ENCODE peak calls at places on chromosomes 7 and 10, in seven cellular contexts. A is heart left ventricle, W is NCI-H2081, X is endothelial cell, U is GDM1, N is fibroblast of mammary gland, H is body of pancreas. F is an unnamed sample.

GRCh38 chr10:67262675-67263074 is 336.8 kb downstream of the LRRTM3 start:
- DNase-seq in A (no peak), W (no peak), X (no peak), U (no peak), N (no peak), H (no peak), F (no peak)

GRCh38 chr7:148527717-148528168 is 62.8 kb upstream of the C7orf33 start:
- DNase-seq in A (peak), W (peak), X (peak), U (peak), N (peak), H (peak), F (peak)

GRCh38 chr10:17206210-17206709 is 4.8 kb upstream of the TRDMT1 start:
- DNase-seq in A (no peak), W (no peak), X (no peak), U (peak), N (peak), H (no peak), F (no peak)

GRCh38 chr7:102432476-102433318 is 678 bp upstream of the ORAI2 start:
- DNase-seq in A (no peak), W (no peak), X (no peak), U (no peak), N (no peak), H (no peak), F (no peak)

GRCh38 chr10:6518791-6519430 is 61.2 kb downstream of the PRKCQ start:
- DNase-seq in A (no peak), W (no peak), X (no peak), U (no peak), N (no peak), H (no peak), F (no peak)

GRCh38 chr10:72089618-72090017 is 1.3 kb upstream of the SPOCK2 start:
- DNase-seq in A (no peak), W (no peak), X (no peak), U (no peak), N (no peak), H (no peak), F (no peak)

GRCh38 chr7:84663224-84663623 is 468.6 kb upstream of the SEMA3A start:
- DNase-seq in A (no peak), W (no peak), X (no peak), U (no peak), N (peak), H (no peak), F (no peak)

GRCh38 chr7:137304624-137305235 is 38.8 kb downstream of the PTN start:
- DNase-seq in A (no peak), W (no peak), X (no peak), U (no peak), N (no peak), H (no peak), F (no peak)

GRCh38 chr7:135877799-135878198 is 99.4 kb downstream of the MTPN start:
- DNase-seq in A (no peak), W (no peak), X (no peak), U (no peak), N (peak), H (no peak), F (no peak)

GRCh38 chr7:28957822-28958234 is 302 bp downstream of the TRIL start:
- DNase-seq in A (no peak), W (no peak), X (peak), U (no peak), N (no peak), H (no peak), F (no peak)

GRCh38 chr10:2150315-2150714 is 413.0 kb upstream of the ADARB2 start:
- DNase-seq in A (no peak), W (no peak), X (no peak), U (no peak), N (no peak), H (no peak), F (no peak)

GRCh38 chr10:114239117-114239993 is at the start of gene VWA2:
- DNase-seq in A (peak), W (peak), X (peak), U (no peak), N (no peak), H (peak), F (no peak)

GRCh38 chr7:22129166-22129565 is 183.5 kb upstream of the CDCA7L start:
- DNase-seq in A (no peak), W (no peak), X (no peak), U (no peak), N (no peak), H (no peak), F (no peak)

GRCh38 chr10:72315054-72315453 is 39.7 kb downstream of the DNAJB12 start:
- DNase-seq in A (no peak), W (no peak), X (no peak), U (no peak), N (no peak), H (no peak), F (peak)

GRCh38 chr7:18293759-18294158 is 201.8 kb upstream of the HDAC9 start:
- DNase-seq in A (no peak), W (no peak), X (no peak), U (no peak), N (no peak), H (no peak), F (no peak)

GRCh38 chr7:632831-633210 is 93.7 kb upstream of the DNAAF5 start:
- DNase-seq in A (no peak), W (no peak), X (no peak), U (no peak), N (no peak), H (no peak), F (no peak)

GRCh38 chr10:91745086-91745831 is 53.0 kb upstream of the TNKS2 start:
- DNase-seq in A (peak), W (no peak), X (peak), U (no peak), N (peak), H (peak), F (no peak)

GRCh38 chr7:142959202-142959601 is 3.0 kb downstream of the KEL start:
- DNase-seq in A (no peak), W (no peak), X (no peak), U (no peak), N (no peak), H (no peak), F (no peak)

GRCh38 chr7:42993038-42993437 is 60.9 kb downstream of the MRPL32 start:
- DNase-seq in A (no peak), W (no peak), X (peak), U (no peak), N (no peak), H (no peak), F (no peak)

GRCh38 chr7:1532456-1533254 is 2.2 kb downstream of the MAFK start:
- DNase-seq in A (peak), W (no peak), X (no peak), U (no peak), N (peak), H (peak), F (no peak)

GRCh38 chr10:5198386-5198785 is 1.7 kb downstream of the AKR1C4 start:
- DNase-seq in A (no peak), W (no peak), X (no peak), U (no peak), N (peak), H (no peak), F (no peak)

GRCh38 chr7:87047-87446 is 105.3 kb upstream of the FAM20C start:
- DNase-seq in A (no peak), W (no peak), X (no peak), U (no peak), N (no peak), H (no peak), F (peak)

GRCh38 chr10:132700168-132701098 is 85.5 kb downstream of the NKX6-2 start:
- DNase-seq in A (peak), W (no peak), X (no peak), U (no peak), N (peak), H (no peak), F (no peak)

GRCh38 chr10:70508912-70509366 is 30.4 kb downstream of the PALD1 start:
- DNase-seq in A (peak), W (peak), X (peak), U (peak), N (no peak), H (peak), F (no peak)

GRCh38 chr7:66330961-66331360 is 125.8 kb downstream of the TPST1 start:
- DNase-seq in A (peak), W (no peak), X (no peak), U (no peak), N (peak), H (no peak), F (peak)

GRCh38 chr7:30065746-30066145 is 37.5 kb downstream of the PLEKHA8 start:
- DNase-seq in A (no peak), W (no peak), X (no peak), U (no peak), N (no peak), H (no peak), F (no peak)

GRCh38 chr7:79176859-79177477 is 276.5 kb downstream of the MAGI2 start:
- DNase-seq in A (no peak), W (peak), X (peak), U (no peak), N (peak), H (peak), F (peak)

GRCh38 chr10:94361161-94361794 is 1.5 kb downstream of the NOC3L start:
- DNase-seq in A (no peak), W (no peak), X (no peak), U (no peak), N (peak), H (peak), F (peak)

F was measured in NCI-H446.